ENCODE peak calls at places on chromosomes 4 and X, in seven cellular contexts. Q, A, Y, J, E, T and W are unnamed samples.
A peak's percentile ranks its signal among the peaks of the same experiment; 100 is the strongest.

GRCh38 chr4:38313175-38313574 is 350.8 kb upstream of the KLF3 start:
- DNase-seq in J (no peak), Q (peak; percentile 39), Y (no peak), T (no peak), A (no peak), E (no peak), W (peak; percentile 39)

GRCh38 chr4:6722891-6723290 is 6.9 kb downstream of the BLOC1S4 start:
- DNase-seq in Q (no peak), A (no peak), T (no peak), J (no peak), E (no peak), Y (no peak), W (no peak)

GRCh38 chrX:132216806-132217202 is 2.4 kb downstream of the RAP2C start:
- DNase-seq in T (no peak), A (no peak), Q (peak; percentile 62), E (no peak), Y (no peak), J (no peak), W (peak; percentile 41)

GRCh38 chr4:73053076-73053475 is 16.4 kb downstream of the COX18 start:
- DNase-seq in J (no peak), A (no peak), E (no peak), Q (no peak), T (no peak), Y (no peak), W (peak; percentile 17)

GRCh38 chrX:99653352-99653751 is 756.7 kb downstream of the PCDH19 start:
- DNase-seq in Y (no peak), J (no peak), T (no peak), E (no peak), A (no peak), Q (no peak), W (no peak)

GRCh38 chr4:132180020-132180427 is 969.1 kb upstream of the PCDH10 start:
- DNase-seq in E (no peak), A (no peak), J (no peak), Q (peak; percentile 78), T (no peak), Y (no peak), W (peak; percentile 11)

GRCh38 chr4:145179201-145179860 is 1.1 kb downstream of the OTUD4 start:
- DNase-seq in E (peak; percentile 66), A (no peak), Q (peak; percentile 66), Y (peak; percentile 51), J (peak; percentile 26), T (no peak), W (peak; percentile 56)

GRCh38 chr4:57182132-57182874 is 72.1 kb upstream of the IGFBP7 start:
- DNase-seq in E (no peak), Q (no peak), T (no peak), A (no peak), J (no peak), Y (no peak), W (no peak)

GRCh38 chr4:140426610-140427103 is 791 bp downstream of the CLGN start:
- DNase-seq in Q (no peak), E (no peak), Y (peak; percentile 40), T (no peak), J (no peak), A (no peak), W (no peak)

GRCh38 chr4:1539132-1539755 is 133.0 kb upstream of the NKX1-1 start:
- DNase-seq in J (no peak), Q (no peak), Y (no peak), T (no peak), A (no peak), E (no peak), W (no peak)

GRCh38 chrX:16239211-16239610 is 71.9 kb downstream of the MAGEB17 start:
- DNase-seq in Y (no peak), T (no peak), E (no peak), J (peak; percentile 35), A (peak; percentile 8), Q (peak; percentile 88), W (peak; percentile 87)

GRCh38 chrX:21955398-21956189 is 15.1 kb downstream of the SMS start:
- DNase-seq in Q (no peak), A (no peak), T (no peak), Y (no peak), E (no peak), J (no peak), W (no peak)

GRCh38 chrX:133401539-133401938 is 13.8 kb downstream of the GPC4 start:
- DNase-seq in Y (no peak), J (no peak), T (no peak), A (no peak), Q (no peak), E (no peak), W (no peak)

GRCh38 chr4:38618510-38618909 is 45.5 kb upstream of the KLF3 start:
- DNase-seq in T (no peak), J (no peak), A (no peak), E (no peak), Y (no peak), Q (no peak), W (no peak)

GRCh38 chr4:10926025-10926424 is 241.5 kb upstream of the CLNK start:
- DNase-seq in E (no peak), Y (no peak), T (no peak), A (no peak), Q (peak; percentile 39), J (no peak), W (peak; percentile 69)

GRCh38 chrX:53494427-53494826 is 60.3 kb upstream of the HSD17B10 start:
- DNase-seq in Q (peak; percentile 24), T (no peak), J (no peak), Y (no peak), A (no peak), E (no peak), W (peak; percentile 35)

GRCh38 chr4:139453041-139453370 is 915 bp upstream of the RAB33B start:
- DNase-seq in E (no peak), A (no peak), Y (no peak), T (no peak), Q (peak; percentile 83), J (no peak), W (peak; percentile 82)

GRCh38 chrX:38941675-38942074 is 140.4 kb downstream of the MID1IP1 start:
- DNase-seq in Y (no peak), Q (peak; percentile 32), A (no peak), E (no peak), T (no peak), J (no peak), W (peak; percentile 6)

GRCh38 chr4:26496207-26496783 is 6.0 kb upstream of the CCKAR start:
- DNase-seq in T (no peak), Y (no peak), E (no peak), J (no peak), A (no peak), Q (no peak), W (no peak)

GRCh38 chr4:183430317-183430986 is 14.0 kb upstream of the CDKN2AIP start:
- DNase-seq in E (no peak), Y (peak; percentile 57), A (no peak), Q (no peak), T (no peak), J (no peak), W (no peak)

GRCh38 chrX:52422884-52423283 is 54.1 kb downstream of the XAGE2 start:
- DNase-seq in J (no peak), Y (no peak), E (no peak), T (no peak), Q (no peak), A (no peak), W (peak; percentile 35)

GRCh38 chr4:174713181-174713580 is 115.9 kb downstream of the GLRA3 start:
- DNase-seq in Y (no peak), E (no peak), T (no peak), J (no peak), A (no peak), Q (peak; percentile 4), W (no peak)

GRCh38 chr4:69497886-69498395 is 2.2 kb upstream of the UGT2B4 start:
- DNase-seq in E (no peak), T (no peak), J (no peak), Y (no peak), A (no peak), Q (no peak), W (peak; percentile 21)

GRCh38 chr4:112099701-112100289 is 45.5 kb upstream of the FAM241A start:
- DNase-seq in E (no peak), A (no peak), T (no peak), Q (peak; percentile 67), J (peak; percentile 61), Y (no peak), W (peak; percentile 66)

GRCh38 chrX:23742174-23742692 is 843 bp downstream of the ACOT9 start:
- DNase-seq in T (no peak), E (peak; percentile 18), J (no peak), Q (peak; percentile 82), Y (no peak), A (peak; percentile 56), W (peak; percentile 78)

DNA sequence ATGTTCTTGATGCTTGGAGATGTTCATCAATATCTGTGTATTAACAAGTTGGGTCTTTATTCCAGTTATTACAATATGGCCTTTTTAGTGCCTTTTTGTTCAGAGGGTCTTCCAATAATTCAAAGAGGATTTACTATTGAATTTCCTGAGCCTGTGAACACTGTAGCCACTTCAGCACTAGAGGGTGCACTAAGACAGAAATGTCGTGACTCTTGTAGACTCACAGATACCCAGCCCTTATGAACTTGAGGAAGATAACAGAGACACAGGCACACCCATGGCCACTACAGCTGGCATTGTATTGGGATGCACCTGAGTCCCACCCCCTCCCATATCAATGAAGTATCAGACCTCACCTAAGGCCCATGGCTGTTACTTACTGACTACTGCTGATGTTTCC is 54.4 kb upstream of the ACTRT1 start:
- DNase-seq in J (no peak), Q (peak; percentile 42), T (no peak), A (no peak), Y (peak; percentile 4), E (no peak), W (peak; percentile 46)
- TF ChIP-seq CTCF in J (no peak), Q (peak; percentile 51), T (no peak), A (no peak), Y (no peak), E (no peak), W (peak; percentile 36)

GRCh38 chrX:96480081-96480480 is 204.6 kb upstream of the DIAPH2 start:
- DNase-seq in Y (no peak), A (no peak), T (no peak), E (no peak), Q (peak; percentile 33), J (no peak), W (peak; percentile 5)
- TF ChIP-seq CTCF in Y (no peak), A (no peak), T (no peak), E (no peak), Q (no peak), J (no peak), W (no peak)

DNA sequence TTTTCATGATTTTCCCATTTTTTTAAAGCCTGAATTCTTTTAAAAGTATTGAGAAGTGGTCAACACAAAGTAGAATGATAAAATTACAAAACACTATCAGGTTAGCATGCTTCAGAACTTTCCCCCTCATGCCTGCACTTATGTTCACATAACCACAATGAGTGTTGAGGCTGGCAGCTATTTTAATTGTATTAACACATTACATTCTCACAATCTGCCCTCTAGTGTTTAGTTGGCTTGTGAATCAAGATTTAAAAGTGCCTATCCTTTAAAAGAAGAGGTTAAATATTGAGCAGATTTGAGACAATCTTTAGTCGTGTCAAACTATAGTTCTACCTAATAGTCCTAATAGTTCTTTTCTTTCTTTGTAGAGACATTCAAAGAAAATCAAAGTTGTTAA is 93.6 kb upstream of the NAP1L5 start:
- DNase-seq in E (no peak), J (peak; percentile 13), A (no peak), Q (peak; percentile 56), T (no peak), Y (no peak), W (peak; percentile 21)
- TF ChIP-seq CTCF in E (no peak), J (peak; percentile 39), A (no peak), Q (peak; percentile 26), T (no peak), Y (no peak), W (peak; percentile 25)

DNA sequence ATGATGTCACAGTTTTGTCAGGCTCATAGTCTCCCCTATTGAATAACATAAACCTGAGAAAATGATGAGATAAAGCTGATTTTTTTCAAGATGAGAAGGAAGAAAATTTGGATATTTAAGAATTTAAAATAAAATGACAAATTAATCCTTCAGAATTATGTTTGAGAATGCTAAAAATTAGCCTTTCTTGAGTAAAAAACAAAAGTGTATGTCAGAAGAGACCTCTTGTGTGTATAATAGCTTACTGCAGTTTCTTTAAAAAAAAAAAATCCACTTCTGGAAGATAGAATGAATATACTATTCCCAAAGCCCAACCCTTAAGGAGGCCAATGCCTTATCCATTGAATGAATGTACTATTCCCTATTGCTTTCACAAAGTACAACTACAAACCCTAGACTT is 281.7 kb downstream of the RAPGEF2 start:
- DNase-seq in Q (no peak), A (no peak), J (no peak), Y (no peak), T (no peak), E (no peak), W (no peak)
- TF ChIP-seq CTCF in Q (no peak), A (no peak), J (peak; percentile 6), Y (no peak), T (no peak), E (no peak), W (no peak)